ENCODE peak calls at places on chromosomes 2 and 18, in ten cellular contexts. D, O, H, E, P, X, J, V, W and I are unnamed samples.
A peak's percentile ranks its signal among the peaks of the same experiment; 100 is the strongest.

GRCh38 chr2:51722311-51722710 is 690.4 kb upstream of the NRXN1 start:
- DNase-seq in D (peak; percentile 93), O (no peak), H (no peak), E (no peak), P (no peak), X (no peak), J (no peak), V (no peak), W (peak; percentile 1), I (peak; percentile 43)

GRCh38 chr2:1887915-1888314 is 143.6 kb upstream of the PXDN start:
- DNase-seq in D (peak; percentile 17), O (no peak), H (no peak), E (no peak), P (peak; percentile 19), X (no peak), J (no peak), V (no peak), W (no peak), I (peak; percentile 4)

GRCh38 chr2:144553379-144553778 is 33.5 kb upstream of the ZEB2 start:
- DNase-seq in D (peak; percentile 97), O (no peak), H (no peak), E (no peak), P (no peak), X (no peak), J (no peak), V (no peak), W (peak; percentile 82), I (peak; percentile 75)

GRCh38 chr2:149422337-149422990 is 92.1 kb downstream of the LYPD6 start:
- DNase-seq in D (peak; percentile 40), O (no peak), H (no peak), E (no peak), P (no peak), X (no peak), J (no peak), V (peak; percentile 8), W (peak; percentile 32), I (peak; percentile 31)

GRCh38 chr2:55371387-55371786 is 48.3 kb downstream of the CCDC88A start:
- DNase-seq in D (no peak), O (no peak), H (no peak), E (no peak), P (no peak), X (no peak), J (no peak), V (no peak), W (no peak), I (no peak)

GRCh38 chr2:127589876-127590275 is 54.4 kb downstream of the MYO7B start:
- DNase-seq in D (no peak), O (peak; percentile 11), H (no peak), E (no peak), P (no peak), X (peak; percentile 9), J (no peak), V (no peak), W (no peak), I (no peak)

GRCh38 chr2:241895732-241896641 is 26.5 kb downstream of the RTP5 start:
- DNase-seq in D (peak; percentile 71), O (peak; percentile 15), H (no peak), E (no peak), P (peak; percentile 45), X (peak; percentile 64), J (peak; percentile 58), V (peak; percentile 88), W (peak; percentile 16), I (peak; percentile 55)

GRCh38 chr2:60412626-60413025 is 140.8 kb downstream of the BCL11A start:
- DNase-seq in D (no peak), O (no peak), H (no peak), E (no peak), P (no peak), X (no peak), J (no peak), V (no peak), W (no peak), I (no peak)

GRCh38 chr2:70977605-70978205 is 725 bp upstream of the ANKRD53 start:
- DNase-seq in D (peak; percentile 96), O (no peak), H (no peak), E (no peak), P (no peak), X (no peak), J (no peak), V (peak; percentile 43), W (peak; percentile 83), I (peak; percentile 88)

GRCh38 chr18:26268454-26268853 is 42.2 kb downstream of the TAF4B start:
- DNase-seq in D (no peak), O (no peak), H (no peak), E (no peak), P (no peak), X (no peak), J (no peak), V (no peak), W (peak; percentile 80), I (no peak)

GRCh38 chr2:229344151-229344551 is 73.1 kb upstream of the PID1 start:
- DNase-seq in D (peak; percentile 66), O (no peak), H (no peak), E (no peak), P (no peak), X (no peak), J (no peak), V (no peak), W (peak; percentile 65), I (no peak)

GRCh38 chr18:23401400-23402347 is 51.4 kb upstream of the RIOK3 start:
- DNase-seq in D (peak; percentile 61), O (no peak), H (peak; percentile 51), E (no peak), P (no peak), X (peak; percentile 65), J (peak; percentile 62), V (peak; percentile 52), W (no peak), I (peak; percentile 27)

GRCh38 chr2:157789933-157790511 is 86.1 kb downstream of the ACVR1 start:
- DNase-seq in D (peak; percentile 26), O (no peak), H (peak; percentile 53), E (peak; percentile 42), P (no peak), X (no peak), J (no peak), V (peak; percentile 78), W (peak; percentile 23), I (no peak)

GRCh38 chr18:80130555-80130954 is 21.5 kb downstream of the ADNP2 start:
- DNase-seq in D (no peak), O (no peak), H (no peak), E (no peak), P (no peak), X (no peak), J (no peak), V (no peak), W (no peak), I (no peak)

GRCh38 chr2:175468699-175469098 is 287.2 kb upstream of the ATP5MC3 start:
- DNase-seq in D (no peak), O (no peak), H (no peak), E (no peak), P (no peak), X (no peak), J (no peak), V (no peak), W (no peak), I (no peak)

GRCh38 chr2:58865436-58865835 is 624.3 kb upstream of the FANCL start:
- DNase-seq in D (no peak), O (no peak), H (no peak), E (no peak), P (no peak), X (no peak), J (no peak), V (no peak), W (no peak), I (no peak)

GRCh38 chr2:58866040-58866439 is 624.9 kb upstream of the FANCL start:
- DNase-seq in D (no peak), O (no peak), H (no peak), E (no peak), P (no peak), X (no peak), J (peak; percentile 22), V (no peak), W (no peak), I (peak; percentile 3)

GRCh38 chr2:58866946-58867345 is 625.8 kb upstream of the FANCL start:
- DNase-seq in D (no peak), O (no peak), H (no peak), E (no peak), P (no peak), X (no peak), J (no peak), V (no peak), W (no peak), I (no peak)

GRCh38 chr2:58866527-58866926 is 625.4 kb upstream of the FANCL start:
- DNase-seq in D (no peak), O (no peak), H (no peak), E (no peak), P (no peak), X (no peak), J (no peak), V (no peak), W (no peak), I (no peak)

DNA sequence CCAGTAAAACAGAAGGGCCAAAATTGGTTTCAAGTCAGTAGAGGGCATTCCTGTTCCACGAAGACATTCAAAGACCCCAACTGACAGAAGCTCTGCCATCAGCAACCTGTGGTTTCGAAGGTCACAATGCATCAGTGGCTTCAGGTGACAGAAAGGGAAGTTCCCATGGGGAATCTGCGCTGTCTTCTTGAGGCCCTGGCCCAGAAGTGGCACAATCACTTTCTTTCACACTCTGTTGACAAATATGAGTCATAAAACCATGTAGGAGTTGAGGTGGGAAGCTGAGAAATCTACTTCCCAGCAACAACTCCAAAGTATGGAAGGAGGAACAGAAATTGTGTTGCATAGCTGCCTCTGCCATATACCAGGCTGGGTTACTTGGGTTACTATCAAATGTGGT is 621.1 kb upstream of the FANCL start:
- DNase-seq in D (no peak), O (no peak), H (no peak), E (no peak), P (no peak), X (no peak), J (no peak), V (no peak), W (no peak), I (no peak)
- TF ChIP-seq CTCF in D (no peak), O (no peak), H (no peak), E (no peak), P (no peak), X (no peak), J (no peak), V (no peak), W (no peak), I (no peak)

GRCh38 chr2:86087936-86088850 is 17.5 kb downstream of the POLR1A start:
- DNase-seq in D (no peak), O (no peak), H (no peak), E (no peak), P (no peak), X (no peak), J (no peak), V (no peak), W (no peak), I (no peak)
- TF ChIP-seq CTCF in D (peak; percentile 40), O (no peak), H (no peak), E (no peak), P (peak; percentile 49), X (peak; percentile 33), J (peak; percentile 66), V (no peak), W (peak; percentile 33), I (peak; percentile 43)

GRCh38 chr2:66938471-66938967 is 458.6 kb upstream of the ETAA1 start:
- DNase-seq in D (no peak), O (no peak), H (no peak), E (no peak), P (no peak), X (no peak), J (no peak), V (no peak), W (peak; percentile 53), I (no peak)
- TF ChIP-seq CTCF in D (no peak), O (no peak), H (no peak), E (no peak), P (no peak), X (no peak), J (no peak), V (no peak), W (no peak), I (no peak)

GRCh38 chr2:79855264-79856006 is 342.6 kb downstream of the CTNNA2 start:
- DNase-seq in D (no peak), O (no peak), H (peak; percentile 21), E (no peak), P (no peak), X (no peak), J (peak; percentile 44), V (peak; percentile 42), W (no peak), I (peak; percentile 49)
- TF ChIP-seq CTCF in D (no peak), O (no peak), H (peak; percentile 29), E (no peak), P (no peak), X (peak; percentile 5), J (no peak), V (no peak), W (no peak), I (no peak)